ENCODE peak calls at places on chromosome 3, in six cellular contexts. I is WTC11, P is dorsolateral prefrontal cortex, R is neural crest cell, V is OCI-LY7, X is transverse colon. D is an unnamed sample.

GRCh38 chr3:124969963-124970722 is 35.6 kb upstream of the MUC13 start:
- DNase-seq in X (no peak), V (no peak), I (no peak), R (no peak), P (no peak), D (no peak)

GRCh38 chr3:64427671-64428070 is 202.4 kb upstream of the PRICKLE2 start:
- DNase-seq in R (no peak), V (no peak), P (no peak), X (no peak), I (no peak), D (no peak)

GRCh38 chr3:178454714-178455113 is 81.5 kb upstream of the KCNMB2 start:
- DNase-seq in P (no peak), X (peak), I (no peak), V (no peak), R (no peak), D (no peak)

GRCh38 chr3:41222508-41222907 is 23.2 kb downstream of the CTNNB1 start:
- DNase-seq in X (no peak), I (no peak), P (no peak), R (no peak), V (no peak), D (no peak)

GRCh38 chr3:113531826-113532697 is at the start of gene SIDT1:
- DNase-seq in R (no peak), V (peak), X (peak), P (peak), I (peak), D (peak)

GRCh38 chr3:1082024-1082633 is 10.7 kb upstream of the CNTN6 start:
- DNase-seq in R (peak), V (peak), P (peak), X (peak), I (no peak), D (peak)

GRCh38 chr3:104606812-104607211 is 759.9 kb upstream of the ALCAM start:
- DNase-seq in V (no peak), P (no peak), X (no peak), I (no peak), R (no peak), D (no peak)

GRCh38 chr3:128400683-128401082 is 66.0 kb downstream of the DNAJB8 start:
- DNase-seq in V (no peak), I (no peak), R (no peak), P (no peak), X (no peak), D (no peak)

GRCh38 chr3:58628823-58629562 is 37.6 kb downstream of the FAM3D start:
- DNase-seq in V (no peak), X (peak), I (no peak), R (no peak), P (no peak), D (no peak)

GRCh38 chr3:62562596-62562995 is 189.2 kb upstream of the FEZF2 start:
- DNase-seq in X (no peak), P (no peak), I (no peak), V (no peak), R (no peak), D (no peak)

GRCh38 chr3:169117264-169117663 is 546.2 kb downstream of the MECOM start:
- DNase-seq in R (no peak), V (no peak), X (no peak), P (no peak), I (no peak), D (no peak)

GRCh38 chr3:192514754-192515660 is 212.3 kb downstream of the FGF12 start:
- DNase-seq in P (peak), I (peak), R (peak), X (peak), V (no peak), D (peak)

DNA sequence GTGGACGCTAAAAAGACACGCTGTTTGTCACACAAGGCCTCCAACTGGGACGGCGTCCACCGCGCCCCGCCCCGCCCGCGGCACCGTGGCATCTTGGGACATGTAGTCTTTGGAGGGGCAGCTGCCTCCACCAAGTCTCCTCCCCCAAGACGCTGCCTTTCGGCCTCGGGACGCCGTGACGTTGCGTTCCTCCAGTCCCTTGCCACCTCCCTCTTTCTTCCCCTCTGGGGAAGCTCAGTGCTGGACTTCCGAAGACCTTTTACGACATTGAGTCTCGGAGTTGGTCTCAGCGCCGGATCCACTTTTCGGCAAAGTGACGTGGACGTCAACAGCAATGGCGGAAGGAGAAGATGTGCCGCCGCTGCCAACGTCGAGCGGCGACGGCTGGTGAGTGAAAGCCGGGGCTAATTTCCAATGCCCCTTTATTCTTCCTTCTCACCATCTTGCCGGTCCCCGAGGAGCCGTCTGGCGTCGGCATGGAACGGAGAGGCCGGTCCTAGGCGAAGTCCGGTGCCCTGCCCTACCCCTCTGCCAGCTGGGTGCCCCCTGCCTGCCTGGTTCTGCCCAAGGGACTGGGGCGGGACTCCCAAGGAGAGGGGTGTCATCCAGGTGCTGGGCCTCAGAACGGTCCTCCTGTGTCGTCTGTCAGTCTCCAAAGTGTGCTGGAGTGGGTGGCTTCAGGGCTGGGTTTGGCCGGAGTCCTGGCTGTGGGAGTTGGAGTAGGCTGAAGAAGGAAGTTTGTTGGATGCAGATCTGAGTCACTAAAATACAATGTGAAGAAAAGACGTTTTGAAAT is at the start of gene TBC1D23:
- DNase-seq in R (peak), P (peak), V (peak), X (peak), I (peak), D (peak)
- TF ChIP-seq CTCF in R (no peak), P (peak), V (no peak), X (no peak), I (no peak), D (no peak)

GRCh38 chr3:72919520-72919919 is 31.7 kb downstream of the GXYLT2 start:
- DNase-seq in I (no peak), V (no peak), X (no peak), R (no peak), P (no peak), D (no peak)

DNA sequence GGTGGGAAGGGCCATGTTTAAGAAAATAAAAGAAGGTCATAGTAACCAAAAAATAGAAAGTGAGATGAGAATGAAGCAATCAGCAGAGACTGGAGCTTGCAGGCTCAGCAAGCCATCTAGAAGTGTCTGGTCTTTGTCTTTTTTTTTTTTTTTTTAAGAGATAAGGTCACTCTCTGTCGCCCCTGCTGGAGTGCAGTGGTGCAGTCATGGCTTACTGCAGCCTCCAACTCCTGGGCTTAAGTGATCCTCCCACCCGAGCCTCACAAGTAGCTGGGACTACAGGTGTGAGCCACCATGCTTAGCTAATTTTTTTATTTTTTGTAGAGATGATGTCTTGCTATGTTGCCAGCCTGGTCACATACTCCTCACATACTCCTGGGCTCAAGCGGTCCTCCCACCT is 36.2 kb downstream of the GXYLT2 start:
- DNase-seq in X (no peak), I (peak), V (peak), R (no peak), P (no peak), D (peak)
- TF ChIP-seq CTCF in X (no peak), I (no peak), V (peak), R (peak), P (no peak), D (no peak)

DNA sequence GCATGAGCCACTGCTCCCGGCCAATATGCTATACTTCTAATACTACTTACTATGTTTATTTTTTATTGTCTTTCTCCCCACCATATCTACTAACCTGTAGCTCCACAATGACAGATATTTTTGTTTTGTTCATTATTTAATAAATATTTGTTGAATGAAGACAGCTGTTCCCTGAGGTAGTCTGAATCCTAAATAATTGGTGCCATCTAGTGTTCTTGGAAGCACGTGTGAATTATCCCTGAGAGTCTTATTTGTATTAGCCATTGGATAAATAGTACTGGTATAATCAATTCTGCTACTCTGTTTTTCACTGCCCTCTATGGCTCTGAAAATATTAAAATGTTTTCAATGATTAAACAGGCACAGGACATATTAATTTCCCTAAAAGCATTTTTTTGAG is 5.6 kb upstream of the APPL1 start:
- DNase-seq in X (no peak), I (no peak), R (no peak), P (no peak), V (no peak), D (no peak)
- TF ChIP-seq CTCF in X (no peak), I (no peak), R (peak), P (peak), V (peak), D (no peak)

GRCh38 chr3:123013876-123014275 is 13.7 kb downstream of the SEMA5B start:
- DNase-seq in P (no peak), X (no peak), V (no peak), R (no peak), I (no peak), D (no peak)

GRCh38 chr3:123019591-123019990 is 8.0 kb downstream of the SEMA5B start:
- DNase-seq in I (no peak), P (no peak), R (no peak), V (no peak), X (no peak), D (no peak)

GRCh38 chr3:123011484-123011883 is 16.1 kb downstream of the SEMA5B start:
- DNase-seq in R (no peak), I (no peak), X (no peak), P (no peak), V (no peak), D (no peak)

GRCh38 chr3:123012652-123013051 is 14.9 kb downstream of the SEMA5B start:
- DNase-seq in V (no peak), I (no peak), R (no peak), P (no peak), X (no peak), D (no peak)

DNA sequence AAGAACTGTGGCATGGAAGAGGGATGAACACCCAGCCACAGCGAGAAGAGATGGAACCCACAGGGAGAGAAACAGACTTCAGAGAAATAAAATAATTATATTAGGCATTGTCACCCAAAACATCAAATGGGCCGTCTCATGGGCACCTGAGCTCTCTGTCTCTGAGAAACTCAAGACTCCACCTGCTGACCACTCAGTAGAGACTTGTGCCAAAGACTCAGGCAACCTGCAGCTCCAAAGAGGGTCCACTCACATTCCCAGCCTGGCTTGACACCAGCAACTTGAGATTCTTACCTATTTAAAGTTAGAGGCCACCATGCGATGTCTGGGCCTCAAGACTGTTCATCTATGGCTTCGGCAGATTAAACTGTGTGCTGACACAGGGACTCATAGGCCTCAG is 12.0 kb downstream of the SEMA5B start:
- DNase-seq in V (no peak), I (no peak), X (no peak), P (no peak), R (no peak), D (no peak)
- TF ChIP-seq CTCF in V (peak), I (no peak), X (no peak), P (no peak), R (no peak), D (no peak)

DNA sequence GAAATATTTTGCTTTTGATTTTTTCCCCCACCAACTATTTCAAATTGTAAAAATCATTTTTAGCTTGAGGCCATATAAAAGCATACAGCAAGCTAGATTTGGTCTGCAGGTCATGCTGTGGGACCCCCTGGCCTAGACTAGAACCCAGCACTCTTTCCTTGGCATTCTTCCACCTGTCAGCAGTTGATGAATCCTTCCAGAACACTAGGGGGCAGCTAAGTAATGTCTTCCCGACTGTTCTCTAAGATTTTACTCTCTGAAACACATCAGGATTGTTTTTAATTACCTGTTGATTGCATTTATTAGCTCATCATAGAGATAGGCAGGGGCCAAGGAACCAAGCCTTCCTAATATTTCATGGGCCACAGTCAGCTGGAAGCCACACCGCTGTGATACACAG is 174.5 kb downstream of the CACNA1D start:
- DNase-seq in R (no peak), V (peak), X (no peak), I (no peak), P (no peak), D (no peak)
- TF ChIP-seq CTCF in R (peak), V (peak), X (peak), I (no peak), P (no peak), D (no peak)

D was measured in activated CD8-positive, alpha-beta T cell treated with anti-CD3 and anti-CD28 coated beads for 36 hours.